ENCODE peak calls at places on chromosomes 11 and 22, in nine cellular contexts. S is nephron progenitor cell; E is GM04504; V is Calu3; Q is EL; G is stimulated activated CD8-positive, alpha-beta memory T cell treated with anti-CD3 and anti-CD28 coated beads, Interleukin-15, amount 100 ng/mL, for 1 hour; A is mucosa of gallbladder; P is MCF 10A; T is kidney epithelial cell. W is an unnamed sample.

GRCh38 chr11:82992219-82992618 is 79.5 kb downstream of the RAB30 start:
- DNase-seq in S (no peak), E (no peak), V (no peak), Q (no peak), G (no peak), A (no peak), P (no peak), T (no peak), W (no peak)

GRCh38 chr22:27913162-27913741 is 5.8 kb downstream of the PITPNB start:
- DNase-seq in S (no peak), E (no peak), V (no peak), Q (no peak), G (no peak), A (no peak), P (no peak), T (no peak), W (no peak)

GRCh38 chr11:93529707-93530467 is 13.3 kb downstream of the SMCO4 start:
- DNase-seq in S (no peak), E (no peak), V (no peak), Q (peak; percentile 12), G (no peak), A (no peak), P (no peak), T (no peak), W (no peak)

GRCh38 chr11:69499946-69500284 is 18.5 kb downstream of the LINC01488 start:
- DNase-seq in S (no peak), E (no peak), V (no peak), Q (no peak), G (no peak), A (no peak), P (no peak), T (no peak), W (no peak)

GRCh38 chr22:43424201-43424600 is 12.4 kb downstream of the MPPED1 start:
- DNase-seq in S (no peak), E (no peak), V (no peak), Q (no peak), G (no peak), A (no peak), P (no peak), T (no peak), W (no peak)

GRCh38 chr22:28116261-28116673 is 197.2 kb upstream of the PITPNB start:
- DNase-seq in S (no peak), E (peak; percentile 81), V (no peak), Q (peak; percentile 94), G (no peak), A (peak; percentile 63), P (peak; percentile 36), T (peak; percentile 63), W (peak; percentile 50)

GRCh38 chr11:33622231-33622630 is 78.4 kb downstream of the C11orf91 start:
- DNase-seq in S (no peak), E (no peak), V (no peak), Q (peak; percentile 75), G (no peak), A (no peak), P (no peak), T (no peak), W (no peak)

GRCh38 chr22:49951986-49952896 is 8.3 kb upstream of the PIM3 start:
- DNase-seq in S (no peak), E (no peak), V (peak; percentile 79), Q (peak; percentile 91), G (no peak), A (no peak), P (no peak), T (no peak), W (peak; percentile 61)

W was measured in A172.